ENCODE peak calls at places on chromosome 19, in six cellular contexts. V is adrenal gland, L is A673, T is IMR-90, Z is upper lobe of right lung, R is neural crest cell. O is an unnamed sample.
A peak's percentile ranks its signal among the peaks of the same experiment; 100 is the strongest.

GRCh38 chr19:3655402-3656072 is 28.9 kb upstream of the CACTIN start:
- DNase-seq in T (peak; percentile 95), L (peak; percentile 88), V (no peak), Z (no peak), R (no peak), O (no peak)

GRCh38 chr19:56066152-56067023 is 54.7 kb downstream of the ZNF787 start:
- DNase-seq in Z (peak; percentile 83), V (peak; percentile 77), T (peak; percentile 19), L (peak; percentile 71), R (peak; percentile 80), O (peak; percentile 71)

GRCh38 chr19:892243-892996 is 567 bp downstream of the MED16 start:
- DNase-seq in R (no peak), T (no peak), L (peak; percentile 52), Z (no peak), V (no peak), O (no peak)

GRCh38 chr19:38852231-38853044 is 2.7 kb upstream of the HNRNPL start:
- DNase-seq in Z (peak; percentile 86), V (peak; percentile 74), R (peak; percentile 50), T (peak; percentile 79), L (peak; percentile 50), O (peak; percentile 43)

GRCh38 chr19:860481-861098 is 1.1 kb downstream of the CFD start:
- DNase-seq in T (peak; percentile 75), V (no peak), L (peak; percentile 75), Z (peak; percentile 90), R (no peak), O (peak; percentile 52)

GRCh38 chr19:17339088-17339741 is 1.9 kb downstream of the GTPBP3 start:
- DNase-seq in L (peak; percentile 42), Z (no peak), R (no peak), V (peak; percentile 60), T (no peak), O (no peak)

GRCh38 chr19:57282011-57282636 is 1.8 kb downstream of the ZNF460 start:
- DNase-seq in V (no peak), T (no peak), Z (no peak), L (no peak), R (no peak), O (no peak)

GRCh38 chr19:3986260-3987041 is 1.2 kb upstream of the EEF2 start:
- DNase-seq in L (peak; percentile 92), V (peak; percentile 75), R (no peak), T (peak; percentile 73), Z (no peak), O (no peak)

GRCh38 chr19:17370026-17370587 is 7.0 kb downstream of the PLVAP start:
- DNase-seq in R (no peak), T (peak; percentile 58), V (no peak), L (no peak), Z (no peak), O (no peak)

GRCh38 chr19:6055013-6055795 is 55.1 kb downstream of the RFX2 start:
- DNase-seq in T (no peak), R (no peak), V (peak; percentile 9), Z (no peak), L (no peak), O (no peak)

GRCh38 chr19:54017266-54017665 is 25.8 kb downstream of the CACNG6 start:
- DNase-seq in Z (no peak), T (peak; percentile 31), V (no peak), R (no peak), L (peak; percentile 80), O (no peak)

GRCh38 chr19:55109527-55110291 is 7.7 kb downstream of the PPP1R12C start:
- DNase-seq in R (no peak), L (no peak), Z (peak; percentile 6), V (no peak), T (no peak), O (no peak)

GRCh38 chr19:18541992-18542935 is 1.1 kb downstream of the FKBP8 start:
- DNase-seq in V (no peak), T (no peak), R (no peak), L (no peak), Z (no peak), O (no peak)

GRCh38 chr19:52992109-52993004 is 21.4 kb upstream of the ERVV-1 start:
- DNase-seq in R (no peak), T (no peak), Z (peak; percentile 70), L (no peak), V (peak; percentile 26), O (peak; percentile 14)

GRCh38 chr19:55225415-55225958 is 3.1 kb downstream of the TMEM86B start:
- DNase-seq in L (no peak), T (no peak), R (no peak), V (no peak), Z (no peak), O (no peak)

GRCh38 chr19:7550987-7551761 is 15.7 kb downstream of the PNPLA6 start:
- DNase-seq in V (peak; percentile 84), R (peak; percentile 69), T (peak; percentile 30), L (peak; percentile 73), Z (peak; percentile 92), O (peak; percentile 75)

GRCh38 chr19:52248256-52248655 is 21.1 kb upstream of the ZNF766 start:
- DNase-seq in T (peak; percentile 33), L (peak; percentile 69), V (peak; percentile 76), Z (no peak), R (peak; percentile 20), O (no peak)

GRCh38 chr19:34131100-34131499 is 41.2 kb upstream of the LSM14A start:
- DNase-seq in R (no peak), T (peak; percentile 8), V (no peak), L (no peak), Z (no peak), O (no peak)

GRCh38 chr19:43784251-43784980 is 3.6 kb upstream of the KCNN4 start:
- DNase-seq in V (peak; percentile 82), T (peak; percentile 85), L (no peak), R (no peak), Z (no peak), O (no peak)

GRCh38 chr19:532578-533484 is 1.3 kb downstream of the CDC34 start:
- DNase-seq in R (peak; percentile 57), V (peak; percentile 89), Z (peak; percentile 86), T (peak; percentile 64), L (peak; percentile 71), O (no peak)

GRCh38 chr19:35671818-35672217 is 5.5 kb downstream of the UPK1A start:
- DNase-seq in L (no peak), T (no peak), Z (no peak), R (no peak), V (no peak), O (no peak)

GRCh38 chr19:10828981-10829821 is 6.8 kb downstream of the TMED1 start:
- DNase-seq in L (no peak), T (no peak), Z (no peak), V (peak; percentile 35), R (no peak), O (no peak)
- TF ChIP-seq CTCF in L (peak; percentile 31), T (no peak), Z (no peak), V (no peak), R (peak; percentile 17), O (no peak)

DNA sequence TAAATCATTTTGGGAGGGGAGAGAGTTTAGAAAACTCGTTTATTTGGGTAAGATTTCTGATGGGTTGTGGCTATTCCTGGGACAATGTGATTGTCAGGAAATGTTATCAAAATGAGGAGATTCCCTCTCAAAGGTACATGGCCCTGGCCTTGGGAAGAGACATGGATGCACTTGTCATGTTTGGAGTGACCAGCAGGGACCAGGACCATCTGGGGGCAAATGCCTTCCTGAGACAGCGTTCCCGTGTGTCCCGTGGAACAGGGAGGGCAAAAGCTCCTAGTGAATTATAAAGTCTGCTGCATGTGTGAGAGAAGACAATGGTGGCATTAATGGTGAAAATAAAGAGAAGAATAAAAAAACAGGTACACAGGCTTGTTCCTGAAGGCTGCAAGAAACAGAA is 317.3 kb downstream of the ZNF536 start:
- DNase-seq in T (no peak), Z (no peak), R (no peak), V (no peak), L (no peak), O (no peak)
- TF ChIP-seq CTCF in T (no peak), Z (no peak), R (no peak), V (no peak), L (no peak), O (peak; percentile 41)

GRCh38 chr19:9566729-9567128 is 17.6 kb downstream of the ZNF121 start:
- DNase-seq in V (no peak), Z (no peak), R (no peak), T (no peak), L (no peak), O (no peak)
- TF ChIP-seq CTCF in V (no peak), Z (no peak), R (peak; percentile 30), T (no peak), L (no peak), O (no peak)

DNA sequence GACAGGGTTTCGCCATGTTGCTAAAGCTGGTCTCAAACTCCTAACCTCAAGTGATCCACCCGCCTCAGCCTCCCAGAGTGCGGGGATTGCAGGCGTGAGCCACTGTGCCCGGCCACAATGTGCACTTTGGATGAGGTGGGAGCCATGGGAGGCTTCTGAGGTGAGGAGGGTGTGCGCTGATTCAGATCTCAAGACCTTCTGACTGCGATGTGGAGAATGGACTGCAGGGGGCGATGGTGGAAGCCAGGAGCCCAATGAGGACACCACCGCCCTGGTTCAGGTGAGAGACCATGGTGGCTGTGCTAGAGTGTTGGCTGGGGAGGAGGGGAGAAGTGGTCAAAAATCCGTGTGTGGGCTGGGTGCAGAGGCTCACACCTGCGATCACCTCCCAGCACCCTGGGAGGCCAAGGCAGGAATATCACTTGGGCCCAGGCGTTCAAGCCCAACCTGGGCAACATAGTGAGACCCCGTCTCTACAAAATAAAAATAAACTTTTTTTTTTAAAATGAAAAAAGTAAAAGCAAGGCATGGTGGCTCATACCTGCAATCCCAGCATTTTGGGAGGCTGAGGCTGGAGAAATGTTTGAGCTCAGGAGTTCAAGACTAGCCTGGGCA is 5.6 kb downstream of the INAFM1 start:
- DNase-seq in R (peak; percentile 57), T (no peak), V (peak; percentile 61), Z (peak; percentile 64), L (peak; percentile 54), O (no peak)
- TF ChIP-seq CTCF in R (peak; percentile 55), T (peak; percentile 26), V (peak; percentile 33), Z (peak; percentile 35), L (peak; percentile 63), O (peak; percentile 45)

GRCh38 chr19:29724102-29724641 is 9.1 kb upstream of the C19orf12 start:
- DNase-seq in L (peak; percentile 45), R (peak; percentile 36), T (peak; percentile 5), Z (no peak), V (no peak), O (no peak)
- TF ChIP-seq CTCF in L (peak; percentile 11), R (no peak), T (no peak), Z (no peak), V (no peak), O (peak; percentile 30)

DNA sequence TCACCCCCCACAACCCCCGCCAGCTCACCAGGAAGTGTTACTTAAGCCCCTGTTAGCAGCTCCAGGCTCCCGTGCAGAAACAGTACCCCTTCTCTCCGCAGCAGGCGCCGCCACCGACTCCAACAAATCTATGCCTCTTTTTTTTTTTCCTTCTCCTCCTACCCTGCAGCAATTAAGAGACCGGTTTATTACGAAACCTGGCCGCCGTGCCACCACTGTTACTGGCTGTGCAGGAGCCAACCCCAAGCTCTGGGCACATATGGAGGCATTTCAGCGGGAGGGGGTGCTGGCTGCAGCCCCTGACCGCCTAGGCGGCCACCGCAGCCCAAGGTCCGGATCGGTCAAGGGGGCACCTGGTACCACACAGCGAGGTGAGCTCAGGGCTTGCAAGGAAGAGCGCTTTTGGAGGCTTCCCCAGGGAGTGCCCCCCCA is 2.4 kb downstream of the GADD45B start:
- DNase-seq in V (peak; percentile 56), T (peak; percentile 64), R (no peak), Z (peak; percentile 87), L (peak; percentile 91), O (no peak)
- TF ChIP-seq CTCF in V (peak; percentile 16), T (no peak), R (peak; percentile 55), Z (peak; percentile 29), L (peak; percentile 47), O (peak; percentile 42)